ENCODE peak calls at places on chromosomes 6 and 20, in six cellular contexts. C is A549, I is K562, R is upper lobe of left lung, J is HepG2, F is GM12878. X is an unnamed sample.

GRCh38 chr20:26243731-26244130 is 547.1 kb upstream of the ZNF337 start:
- ATAC-seq in C (no peak), I (no peak), R (no peak), J (no peak), F (no peak), X (no peak)

GRCh38 chr6:73169633-73170032 is 55.7 kb downstream of the KHDC1L start:
- ATAC-seq in C (no peak), I (no peak), R (no peak), J (no peak), F (no peak), X (no peak)

GRCh38 chr6:43853066-43853650 is 83.1 kb downstream of the VEGFA start:
- ATAC-seq in C (no peak), I (no peak), R (no peak), J (peak), F (no peak), X (no peak)

GRCh38 chr20:17936791-17937687 is 31.6 kb downstream of the SNX5 start:
- ATAC-seq in C (peak), I (no peak), R (peak), J (peak), F (no peak), X (peak)

GRCh38 chr6:123715243-123715863 is 78.6 kb upstream of the TRDN start:
- ATAC-seq in C (peak), I (peak), R (peak), J (peak), F (peak), X (no peak)

GRCh38 chr20:35404614-35405259 is 7.0 kb downstream of the UQCC1 start:
- ATAC-seq in C (no peak), I (no peak), R (no peak), J (no peak), F (peak), X (no peak)

GRCh38 chr20:3158968-3159431 is 665 bp downstream of the FASTKD5 start:
- ATAC-seq in C (peak), I (peak), R (peak), J (peak), F (peak), X (no peak)

GRCh38 chr6:168049681-168050224 is 29.3 kb downstream of the FRMD1 start:
- ATAC-seq in C (no peak), I (no peak), R (no peak), J (no peak), F (no peak), X (no peak)

GRCh38 chr20:7754102-7754501 is 186.2 kb downstream of the HAO1 start:
- ATAC-seq in C (no peak), I (no peak), R (no peak), J (no peak), F (no peak), X (no peak)
- TF ChIP-seq EP300 in C (no peak), I (no peak), R (no peak), J (no peak), F (no peak), X (no peak)

GRCh38 chr6:117496383-117496990 is 14.0 kb downstream of the DCBLD1 start:
- ATAC-seq in C (no peak), I (no peak), R (no peak), J (no peak), F (peak), X (no peak)

GRCh38 chr6:117494694-117495318 is 12.3 kb downstream of the DCBLD1 start:
- ATAC-seq in C (peak), I (peak), R (no peak), J (no peak), F (peak), X (no peak)

GRCh38 chr6:117495425-117495824 is 13.0 kb downstream of the DCBLD1 start:
- ATAC-seq in C (no peak), I (no peak), R (no peak), J (no peak), F (no peak), X (no peak)

GRCh38 chr6:117497237-117497636 is 14.8 kb downstream of the DCBLD1 start:
- ATAC-seq in C (no peak), I (no peak), R (no peak), J (no peak), F (no peak), X (no peak)

GRCh38 chr6:117495873-117496272 is 13.4 kb downstream of the DCBLD1 start:
- ATAC-seq in C (no peak), I (no peak), R (no peak), J (no peak), F (no peak), X (no peak)
- H3K27ac ChIP-seq in C (peak), I (no peak), R (peak), J (no peak), F (no peak), X (no peak)

DNA sequence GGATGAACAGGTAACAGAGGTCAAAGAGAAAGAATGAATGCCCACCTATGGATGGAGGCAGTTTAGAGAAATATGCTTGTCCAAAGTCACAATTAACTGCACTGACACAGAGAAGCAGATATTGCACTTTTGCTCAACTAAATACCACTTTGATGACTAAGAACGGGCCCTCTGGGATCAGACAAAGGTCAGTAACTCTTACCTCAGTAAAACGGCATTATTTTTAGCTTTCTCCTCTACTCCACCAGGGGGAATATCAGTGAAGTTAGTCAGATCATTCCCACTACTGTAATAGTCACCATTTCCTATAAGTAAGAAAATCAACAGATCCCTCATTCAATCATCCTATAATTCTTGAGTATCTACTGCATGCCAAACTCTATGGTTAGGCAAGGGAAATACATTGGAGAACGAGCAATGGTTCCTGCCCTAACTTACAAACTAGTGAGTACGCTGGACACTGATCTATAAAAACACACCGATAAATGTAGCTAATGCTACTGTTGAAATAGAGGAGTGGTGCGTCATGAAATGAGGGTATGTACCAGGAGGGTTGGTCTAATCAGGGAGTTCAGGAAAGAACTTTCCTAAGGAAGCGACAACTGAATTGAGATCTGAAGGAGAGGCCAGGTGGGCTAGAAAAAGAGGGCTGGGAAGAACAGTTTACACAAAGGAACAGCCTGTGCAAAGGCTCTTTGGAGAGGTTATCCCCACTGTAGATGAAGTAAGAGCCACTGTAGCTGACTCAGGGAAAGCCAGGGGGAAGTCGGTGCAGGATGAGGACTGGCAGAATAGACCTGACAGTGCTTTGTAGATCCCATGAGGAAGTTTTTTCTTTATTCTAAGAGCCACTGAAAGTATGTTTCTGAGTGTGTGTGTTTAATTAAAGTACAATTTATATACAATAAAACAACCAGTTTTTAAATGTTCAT is 9.2 kb downstream of the ECI2 start:
- ATAC-seq in C (peak), I (peak), R (peak), J (peak), F (no peak), X (peak)
- TF ChIP-seq CTCF in C (peak), I (peak), R (no peak), J (peak), F (no peak), X (peak)

GRCh38 chr6:28615616-28615954 is 89.9 kb downstream of the GPX5 start:
- ATAC-seq in C (no peak), I (peak), R (no peak), J (no peak), F (no peak), X (no peak)
- TF ChIP-seq EP300 in C (no peak), I (no peak), R (no peak), J (no peak), F (no peak), X (no peak)

DNA sequence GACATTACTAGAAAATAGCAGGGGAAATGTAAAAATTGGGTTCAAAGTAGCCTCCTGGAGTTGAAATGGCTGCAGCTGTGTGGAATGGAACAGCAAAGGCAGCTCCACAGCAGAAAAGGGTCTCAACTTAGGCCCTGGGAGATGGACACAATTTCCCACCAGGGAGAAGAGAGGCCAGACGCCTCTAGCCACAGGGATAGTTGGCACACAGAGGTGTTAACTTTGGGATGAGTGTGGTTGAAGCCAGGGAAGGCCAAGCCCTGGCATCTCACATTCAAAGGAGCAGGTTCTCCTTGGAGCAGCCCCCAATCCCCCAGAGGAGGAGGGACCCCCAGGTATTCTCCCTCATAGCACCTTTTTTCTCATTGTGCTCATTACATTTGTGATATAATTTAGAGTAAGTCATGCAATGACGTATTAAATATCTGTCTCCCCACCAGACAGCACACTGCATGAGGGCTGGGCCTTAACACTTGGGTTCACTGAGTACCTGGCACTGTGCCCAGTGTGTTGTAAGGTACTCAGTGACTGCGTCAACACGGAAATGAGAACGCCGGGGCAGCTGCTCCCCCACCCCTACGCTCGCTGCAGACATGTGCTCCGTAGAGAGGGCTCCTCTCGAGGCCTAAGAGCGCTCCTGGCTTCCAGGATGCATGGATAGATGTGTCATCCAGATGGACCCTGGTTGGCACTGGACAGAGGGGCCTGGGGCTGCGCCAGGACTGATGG is 76.0 kb upstream of the CD93 start:
- ATAC-seq in C (no peak), I (no peak), R (peak), J (peak), F (peak), X (peak)
- H3K27ac ChIP-seq in C (no peak), I (peak), R (peak), J (no peak), F (no peak), X (peak)

DNA sequence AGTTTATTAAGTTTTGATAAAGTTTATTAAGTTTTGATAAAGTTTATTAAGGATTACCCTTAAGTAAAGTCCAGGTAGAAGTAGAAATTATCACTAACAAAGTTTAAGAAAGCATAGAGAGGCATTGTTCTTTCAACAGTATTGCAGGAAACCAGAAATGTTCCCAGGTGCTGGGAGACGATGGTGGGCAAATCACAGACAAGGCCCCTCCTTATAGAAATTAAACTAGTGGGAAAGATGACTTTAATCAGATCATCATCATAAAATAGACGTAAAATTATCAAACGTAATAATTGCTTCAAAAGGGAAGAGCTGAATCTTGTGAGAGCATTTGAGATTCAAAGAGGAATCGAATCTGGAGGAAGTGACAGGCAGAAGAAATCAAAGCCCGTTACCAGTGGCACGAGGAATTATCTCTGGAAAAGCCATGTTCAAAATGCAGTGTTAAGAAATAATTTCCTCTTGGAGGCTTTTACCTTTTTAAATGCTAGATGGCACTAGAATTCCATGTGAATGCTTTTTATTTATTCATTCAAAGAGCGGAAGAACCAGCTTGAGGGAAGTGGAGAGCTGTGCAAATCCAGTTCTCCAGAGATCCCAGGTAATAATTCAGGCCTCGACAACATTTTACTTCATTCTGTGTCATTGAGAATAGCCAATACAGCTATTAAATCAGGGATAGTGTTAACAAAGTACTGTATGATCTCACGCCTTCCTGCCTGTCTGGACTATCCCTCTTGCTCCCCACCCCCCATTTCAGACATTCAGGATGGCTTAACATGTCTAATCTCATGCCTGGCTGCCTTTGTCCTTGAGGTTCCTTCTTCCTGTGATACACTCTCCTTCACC is 1.0 kb upstream of the APMAP start:
- ATAC-seq in C (peak), I (no peak), R (peak), J (no peak), F (no peak), X (no peak)
- TF ChIP-seq CTCF in C (peak), I (peak), R (peak), J (peak), F (peak), X (no peak)

DNA sequence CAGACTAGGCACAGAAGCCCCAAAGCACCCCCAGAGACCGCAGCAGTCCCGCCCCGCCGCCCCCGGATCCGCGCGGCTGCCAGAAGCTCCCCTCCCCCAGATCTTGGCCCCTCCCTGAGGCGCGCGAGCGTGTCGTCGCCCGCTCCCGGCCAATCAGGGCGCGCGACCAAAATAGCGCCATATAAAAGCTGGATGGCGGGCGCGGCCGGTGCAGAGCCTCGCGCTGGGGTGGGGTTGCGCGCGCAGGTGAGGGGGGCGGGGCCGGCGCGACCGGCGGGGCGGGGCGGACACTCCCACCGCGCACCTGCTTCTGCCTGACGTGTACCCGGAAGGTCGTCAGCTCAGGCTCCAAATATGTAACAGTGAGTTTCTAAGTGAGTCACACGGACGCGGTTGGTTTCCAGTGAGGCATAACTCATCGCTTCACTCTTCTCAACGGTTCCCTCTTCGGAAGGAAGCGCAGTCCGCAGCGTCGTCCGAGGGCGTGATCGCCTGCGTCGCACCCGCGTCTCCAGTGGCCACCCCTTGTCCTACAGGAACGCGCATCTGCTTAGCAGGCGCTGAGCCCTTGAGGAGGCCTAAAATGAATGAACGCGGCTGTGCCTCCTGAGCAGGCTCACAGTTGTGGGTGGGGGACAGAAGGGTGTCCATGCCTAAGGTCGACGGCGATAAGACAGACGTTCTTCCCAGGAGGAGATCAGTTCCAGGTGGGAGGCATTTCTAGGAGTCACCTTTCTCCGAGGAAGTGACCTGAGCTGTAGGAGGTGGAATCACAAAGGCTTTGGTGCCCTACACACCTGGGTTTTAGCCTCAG is 50.6 kb upstream of the EZR start:
- ATAC-seq in C (peak), I (peak), R (peak), J (no peak), F (peak), X (peak)
- TF ChIP-seq EP300 in C (no peak), I (peak), R (peak), J (no peak), F (peak), X (no peak)

DNA sequence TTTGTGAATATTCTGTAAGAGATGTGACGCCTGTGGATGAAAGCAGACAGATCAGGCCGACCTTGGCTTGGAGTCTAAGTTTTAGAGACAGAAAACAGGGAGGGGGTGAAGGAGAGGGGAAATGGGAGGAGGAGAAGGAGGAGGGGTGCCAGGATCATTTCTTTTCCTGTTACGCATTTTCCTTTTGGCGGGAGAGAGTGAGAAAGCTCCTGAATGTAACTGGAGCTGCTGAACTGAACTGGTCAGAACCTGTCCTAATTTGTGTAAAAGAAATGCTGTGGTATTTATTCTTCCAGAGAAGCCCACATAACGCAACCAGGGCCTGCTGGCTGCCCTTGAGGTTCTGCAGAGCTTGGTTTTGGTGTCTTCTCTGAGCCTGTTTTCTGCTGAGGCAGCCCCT is 41.9 kb downstream of the UTRN start:
- ATAC-seq in C (no peak), I (no peak), R (peak), J (no peak), F (no peak), X (peak)
- H3K27ac ChIP-seq in C (no peak), I (no peak), R (peak), J (no peak), F (no peak), X (no peak)